ENCODE peak calls at places on chromosome 10, in nine cellular contexts. K is activated CD4-positive, alpha-beta T cell treated with anti-CD3 and anti-CD28 coated beads, Interleukin-2, amount 50 U/mL, for 24 hours; F is activated CD8-positive, alpha-beta memory T cell treated with anti-CD3 and anti-CD28 coated beads, Interleukin-2, amount 10 ng/mL, durations not matched to agents 7 days and 5 days; A is NCI-H1694 treated with DMSO at 0.1 percent for 48 hours; Y is AG20443; U is A172; Q is activated T-cell treated with anti-CD3 and anti-CD28 coated beads for 1 hour; D is body of pancreas; T is CD8-positive, alpha-beta memory T cell. V is an unnamed sample.
A peak's percentile ranks its signal among the peaks of the same experiment; 100 is the strongest.

GRCh38 chr10:114767589-114768393 is 53.8 kb upstream of the FHIP2A start:
- DNase-seq in Q (no peak), T (peak; percentile 2), Y (peak; percentile 54), U (no peak), A (no peak), D (peak; percentile 67), K (no peak), F (no peak), V (no peak)

GRCh38 chr10:22230331-22230833 is 12.6 kb upstream of the EBLN1 start:
- DNase-seq in A (peak; percentile 57), Q (no peak), Y (peak; percentile 17), K (peak; percentile 37), T (peak; percentile 38), U (peak; percentile 66), D (no peak), F (peak; percentile 68), V (no peak)

GRCh38 chr10:17673517-17674051 is 29.6 kb downstream of the STAM start:
- DNase-seq in A (no peak), D (no peak), Q (no peak), K (no peak), Y (peak; percentile 88), F (no peak), U (peak; percentile 97), T (no peak), V (peak; percentile 93)

GRCh38 chr10:7968510-7968909 is 86.0 kb upstream of the GATA3 start:
- DNase-seq in Y (no peak), D (no peak), A (no peak), Q (no peak), K (no peak), U (no peak), T (no peak), F (no peak), V (no peak)

GRCh38 chr10:126908225-126908624 is 3.0 kb downstream of the DOCK1 start:
- DNase-seq in K (no peak), F (no peak), Q (no peak), A (no peak), Y (peak; percentile 50), T (no peak), U (no peak), D (no peak), V (no peak)

GRCh38 chr10:5751854-5752253 is 61.4 kb downstream of the GDI2 start:
- DNase-seq in D (no peak), F (no peak), Q (no peak), K (no peak), U (no peak), Y (no peak), A (no peak), T (no peak), V (no peak)

GRCh38 chr10:9294132-9294663 is 1239.7 kb downstream of the GATA3 start:
- DNase-seq in A (no peak), K (no peak), T (no peak), Q (no peak), F (no peak), Y (no peak), U (no peak), D (no peak), V (no peak)

GRCh38 chr10:44385423-44385725 is 477 bp upstream of the CXCL12 start:
- DNase-seq in A (no peak), Y (no peak), F (no peak), Q (no peak), K (no peak), D (no peak), T (no peak), U (no peak), V (no peak)

GRCh38 chr10:110495731-110496552 is 1.8 kb upstream of the DUSP5 start:
- DNase-seq in U (peak; percentile 82), Y (peak; percentile 81), T (peak; percentile 13), Q (peak; percentile 30), F (peak; percentile 63), D (no peak), K (peak; percentile 51), A (no peak), V (peak; percentile 80)

GRCh38 chr10:75355706-75356105 is 45.9 kb downstream of the ZNF503 start:
- DNase-seq in D (no peak), Y (no peak), Q (no peak), K (no peak), T (no peak), F (no peak), A (no peak), U (no peak), V (peak; percentile 9)

GRCh38 chr10:5977471-5978370 is at the start of gene IL15RA:
- DNase-seq in Q (peak; percentile 72), U (peak; percentile 73), T (peak; percentile 80), A (no peak), K (peak; percentile 84), D (peak; percentile 81), Y (peak; percentile 87), F (peak; percentile 95), V (peak; percentile 78)

GRCh38 chr10:43409385-43410109 is 561 bp upstream of the HNRNPF start:
- DNase-seq in Q (peak; percentile 52), K (peak; percentile 55), Y (no peak), F (peak; percentile 90), T (peak; percentile 75), D (no peak), A (no peak), U (no peak), V (no peak)

GRCh38 chr10:20767028-20767427 is 130.1 kb downstream of the NEBL start:
- DNase-seq in Q (no peak), F (no peak), T (no peak), U (peak; percentile 85), K (no peak), Y (peak; percentile 13), A (no peak), D (no peak), V (peak; percentile 67)

GRCh38 chr10:93173867-93174845 is 100.5 kb downstream of the CYP26A1 start:
- DNase-seq in T (no peak), Y (no peak), Q (no peak), D (no peak), A (no peak), K (no peak), U (no peak), F (no peak), V (no peak)

GRCh38 chr10:46005383-46005782 is 25.0 kb downstream of the NCOA4 start:
- DNase-seq in Y (no peak), T (no peak), D (no peak), A (no peak), F (no peak), Q (no peak), K (no peak), U (no peak), V (no peak)

GRCh38 chr10:86262671-86263165 is 103.9 kb downstream of the GRID1 start:
- DNase-seq in T (no peak), K (no peak), Y (peak; percentile 34), Q (no peak), F (peak; percentile 18), A (no peak), U (no peak), D (no peak), V (no peak)

GRCh38 chr10:100345570-100346330 is 1.3 kb upstream of the SCD start:
- DNase-seq in T (no peak), F (no peak), D (no peak), A (peak; percentile 39), Y (peak; percentile 56), K (no peak), U (peak; percentile 95), Q (no peak), V (peak; percentile 83)

GRCh38 chr10:14858338-14858925 is 20.2 kb upstream of the SUV39H2 start:
- DNase-seq in Y (no peak), K (no peak), Q (no peak), A (no peak), D (no peak), U (no peak), T (no peak), F (no peak), V (no peak)

GRCh38 chr10:4130685-4131084 is 345.7 kb upstream of the KLF6 start:
- DNase-seq in F (no peak), T (peak; percentile 41), Q (no peak), Y (no peak), D (no peak), A (no peak), U (no peak), K (no peak), V (no peak)

GRCh38 chr10:90968448-90969086 is 47.7 kb upstream of the ANKRD1 start:
- DNase-seq in F (no peak), Q (no peak), U (peak; percentile 99), K (no peak), A (no peak), T (no peak), D (no peak), Y (peak; percentile 81), V (peak; percentile 90)

GRCh38 chr10:64682043-64682442 is 1160.8 kb downstream of the REEP3 start:
- DNase-seq in D (no peak), Y (no peak), A (no peak), K (no peak), F (no peak), Q (no peak), U (peak; percentile 62), T (no peak), V (peak; percentile 46)

GRCh38 chr10:15333909-15334649 is 37.0 kb downstream of the FAM171A1 start:
- DNase-seq in Q (no peak), A (no peak), T (no peak), U (no peak), Y (no peak), D (no peak), K (no peak), F (no peak), V (peak; percentile 87)

GRCh38 chr10:112724404-112724991 is 225.5 kb upstream of the TCF7L2 start:
- DNase-seq in T (no peak), A (peak; percentile 77), Q (no peak), U (no peak), F (no peak), K (no peak), D (no peak), Y (no peak), V (no peak)